ENCODE peak calls at places on chromosomes 12 and 14, in ten cellular contexts. One of them, this sample, is unnamed.
A peak's percentile ranks its signal among the peaks of the same experiment; 100 is the strongest.

GRCh38 chr14:94361682-94362081 is 26.7 kb downstream of the SERPINA1 start:
- DNase-seq in heart right ventricle: no peak
- DNase-seq in psoas muscle: no peak
- DNase-seq in H9: no peak
- DNase-seq in breast epithelium: no peak
- DNase-seq in CD4-positive, alpha-beta T cell: no peak
- DNase-seq in fibroblast of the aortic adventitia: no peak
- DNase-seq in dorsolateral prefrontal cortex: no peak
- DNase-seq in colonic mucosa: no peak
- DNase-seq in HFFc6: no peak
- DNase-seq in this sample: no peak

GRCh38 chr14:99393059-99393655 is 87.5 kb downstream of the SETD3 start:
- DNase-seq in breast epithelium: no peak
- DNase-seq in HFFc6: no peak
- DNase-seq in H9: peak; percentile 73
- DNase-seq in colonic mucosa: peak; percentile 59
- DNase-seq in psoas muscle: no peak
- DNase-seq in dorsolateral prefrontal cortex: no peak
- DNase-seq in heart right ventricle: peak; percentile 24
- DNase-seq in fibroblast of the aortic adventitia: peak; percentile 31
- DNase-seq in CD4-positive, alpha-beta T cell: peak; percentile 13
- DNase-seq in this sample: no peak

GRCh38 chr12:103257763-103258162 is 238.0 kb downstream of the C12orf42 start:
- DNase-seq in HFFc6: no peak
- DNase-seq in H9: no peak
- DNase-seq in dorsolateral prefrontal cortex: no peak
- DNase-seq in breast epithelium: no peak
- DNase-seq in fibroblast of the aortic adventitia: no peak
- DNase-seq in heart right ventricle: no peak
- DNase-seq in CD4-positive, alpha-beta T cell: no peak
- DNase-seq in psoas muscle: no peak
- DNase-seq in colonic mucosa: no peak
- DNase-seq in this sample: no peak

GRCh38 chr12:104154286-104154685 is 16.3 kb upstream of the NFYB start:
- DNase-seq in dorsolateral prefrontal cortex: no peak
- DNase-seq in fibroblast of the aortic adventitia: no peak
- DNase-seq in HFFc6: no peak
- DNase-seq in psoas muscle: no peak
- DNase-seq in CD4-positive, alpha-beta T cell: no peak
- DNase-seq in heart right ventricle: no peak
- DNase-seq in colonic mucosa: no peak
- DNase-seq in breast epithelium: no peak
- DNase-seq in H9: no peak
- DNase-seq in this sample: no peak

GRCh38 chr12:3537916-3538690 is 47.1 kb downstream of the PRMT8 start:
- DNase-seq in psoas muscle: no peak
- DNase-seq in fibroblast of the aortic adventitia: no peak
- DNase-seq in dorsolateral prefrontal cortex: no peak
- DNase-seq in heart right ventricle: no peak
- DNase-seq in H9: peak; percentile 20
- DNase-seq in CD4-positive, alpha-beta T cell: no peak
- DNase-seq in breast epithelium: no peak
- DNase-seq in HFFc6: no peak
- DNase-seq in colonic mucosa: no peak
- DNase-seq in this sample: peak; percentile 71

GRCh38 chr12:43836455-43836989 is 641 bp downstream of the TMEM117 start:
- DNase-seq in heart right ventricle: no peak
- DNase-seq in breast epithelium: no peak
- DNase-seq in psoas muscle: no peak
- DNase-seq in HFFc6: peak; percentile 27
- DNase-seq in H9: no peak
- DNase-seq in fibroblast of the aortic adventitia: peak; percentile 66
- DNase-seq in colonic mucosa: peak; percentile 29
- DNase-seq in CD4-positive, alpha-beta T cell: no peak
- DNase-seq in dorsolateral prefrontal cortex: no peak
- DNase-seq in this sample: no peak

GRCh38 chr12:51320695-51321320 is 3.2 kb downstream of the BIN2 start:
- DNase-seq in fibroblast of the aortic adventitia: peak; percentile 66
- DNase-seq in breast epithelium: no peak
- DNase-seq in CD4-positive, alpha-beta T cell: no peak
- DNase-seq in psoas muscle: no peak
- DNase-seq in heart right ventricle: no peak
- DNase-seq in H9: peak; percentile 40
- DNase-seq in HFFc6: no peak
- DNase-seq in colonic mucosa: no peak
- DNase-seq in dorsolateral prefrontal cortex: no peak
- DNase-seq in this sample: no peak

GRCh38 chr12:69105101-69105613 is 134.2 kb upstream of the CPSF6 start:
- DNase-seq in H9: no peak
- DNase-seq in breast epithelium: no peak
- DNase-seq in dorsolateral prefrontal cortex: no peak
- DNase-seq in colonic mucosa: no peak
- DNase-seq in psoas muscle: no peak
- DNase-seq in CD4-positive, alpha-beta T cell: no peak
- DNase-seq in heart right ventricle: no peak
- DNase-seq in fibroblast of the aortic adventitia: no peak
- DNase-seq in HFFc6: no peak
- DNase-seq in this sample: no peak

GRCh38 chr14:89304972-89305703 is 111.9 kb downstream of the FOXN3 start:
- DNase-seq in breast epithelium: no peak
- DNase-seq in heart right ventricle: no peak
- DNase-seq in CD4-positive, alpha-beta T cell: no peak
- DNase-seq in psoas muscle: no peak
- DNase-seq in HFFc6: peak; percentile 43
- DNase-seq in fibroblast of the aortic adventitia: peak; percentile 82
- DNase-seq in colonic mucosa: no peak
- DNase-seq in dorsolateral prefrontal cortex: no peak
- DNase-seq in H9: no peak
- DNase-seq in this sample: no peak

GRCh38 chr12:46982629-46983392 is 96.6 kb upstream of the PCED1B start:
- DNase-seq in breast epithelium: no peak
- DNase-seq in colonic mucosa: no peak
- DNase-seq in HFFc6: no peak
- DNase-seq in H9: no peak
- DNase-seq in CD4-positive, alpha-beta T cell: no peak
- DNase-seq in dorsolateral prefrontal cortex: no peak
- DNase-seq in fibroblast of the aortic adventitia: no peak
- DNase-seq in psoas muscle: no peak
- DNase-seq in heart right ventricle: no peak
- DNase-seq in this sample: no peak

GRCh38 chr12:83040339-83040738 is 353.6 kb downstream of the TMTC2 start:
- DNase-seq in H9: no peak
- DNase-seq in colonic mucosa: no peak
- DNase-seq in heart right ventricle: no peak
- DNase-seq in HFFc6: no peak
- DNase-seq in CD4-positive, alpha-beta T cell: no peak
- DNase-seq in fibroblast of the aortic adventitia: no peak
- DNase-seq in psoas muscle: no peak
- DNase-seq in dorsolateral prefrontal cortex: no peak
- DNase-seq in breast epithelium: no peak
- DNase-seq in this sample: no peak

GRCh38 chr12:97745406-97746101 is 282.9 kb downstream of the RMST start:
- DNase-seq in CD4-positive, alpha-beta T cell: no peak
- DNase-seq in colonic mucosa: no peak
- DNase-seq in dorsolateral prefrontal cortex: no peak
- DNase-seq in heart right ventricle: no peak
- DNase-seq in psoas muscle: no peak
- DNase-seq in fibroblast of the aortic adventitia: no peak
- DNase-seq in HFFc6: no peak
- DNase-seq in H9: no peak
- DNase-seq in breast epithelium: no peak
- DNase-seq in this sample: no peak
- TF ChIP-seq CTCF in CD4-positive, alpha-beta T cell: no peak
- TF ChIP-seq CTCF in colonic mucosa: no peak
- TF ChIP-seq CTCF in dorsolateral prefrontal cortex: no peak
- TF ChIP-seq CTCF in heart right ventricle: no peak
- TF ChIP-seq CTCF in psoas muscle: no peak
- TF ChIP-seq CTCF in fibroblast of the aortic adventitia: no peak
- TF ChIP-seq CTCF in HFFc6: no peak
- TF ChIP-seq CTCF in H9: no peak
- TF ChIP-seq CTCF in breast epithelium: no peak
- TF ChIP-seq CTCF in this sample: no peak

GRCh38 chr12:88578274-88578673 is 2.0 kb downstream of the KITLG start:
- DNase-seq in colonic mucosa: no peak
- DNase-seq in HFFc6: peak; percentile 18
- DNase-seq in fibroblast of the aortic adventitia: no peak
- DNase-seq in dorsolateral prefrontal cortex: no peak
- DNase-seq in H9: no peak
- DNase-seq in CD4-positive, alpha-beta T cell: no peak
- DNase-seq in heart right ventricle: no peak
- DNase-seq in breast epithelium: no peak
- DNase-seq in psoas muscle: no peak
- DNase-seq in this sample: no peak

GRCh38 chr12:88578821-88579518 is 1.3 kb downstream of the KITLG start:
- DNase-seq in breast epithelium: no peak
- DNase-seq in CD4-positive, alpha-beta T cell: no peak
- DNase-seq in dorsolateral prefrontal cortex: no peak
- DNase-seq in fibroblast of the aortic adventitia: no peak
- DNase-seq in colonic mucosa: peak; percentile 78
- DNase-seq in H9: peak; percentile 64
- DNase-seq in heart right ventricle: no peak
- DNase-seq in HFFc6: peak; percentile 17
- DNase-seq in psoas muscle: peak; percentile 43
- DNase-seq in this sample: no peak

GRCh38 chr12:88579572-88579940 is 715 bp downstream of the KITLG start:
- DNase-seq in dorsolateral prefrontal cortex: peak; percentile 58
- DNase-seq in breast epithelium: peak; percentile 59
- DNase-seq in heart right ventricle: peak; percentile 54
- DNase-seq in H9: no peak
- DNase-seq in colonic mucosa: peak; percentile 67
- DNase-seq in psoas muscle: peak; percentile 62
- DNase-seq in CD4-positive, alpha-beta T cell: no peak
- DNase-seq in fibroblast of the aortic adventitia: no peak
- DNase-seq in HFFc6: no peak
- DNase-seq in this sample: no peak

GRCh38 chr12:88575361-88575959 is 4.8 kb downstream of the KITLG start:
- DNase-seq in colonic mucosa: no peak
- DNase-seq in CD4-positive, alpha-beta T cell: no peak
- DNase-seq in dorsolateral prefrontal cortex: no peak
- DNase-seq in breast epithelium: no peak
- DNase-seq in HFFc6: no peak
- DNase-seq in fibroblast of the aortic adventitia: no peak
- DNase-seq in H9: no peak
- DNase-seq in psoas muscle: no peak
- DNase-seq in heart right ventricle: no peak
- DNase-seq in this sample: no peak

DNA sequence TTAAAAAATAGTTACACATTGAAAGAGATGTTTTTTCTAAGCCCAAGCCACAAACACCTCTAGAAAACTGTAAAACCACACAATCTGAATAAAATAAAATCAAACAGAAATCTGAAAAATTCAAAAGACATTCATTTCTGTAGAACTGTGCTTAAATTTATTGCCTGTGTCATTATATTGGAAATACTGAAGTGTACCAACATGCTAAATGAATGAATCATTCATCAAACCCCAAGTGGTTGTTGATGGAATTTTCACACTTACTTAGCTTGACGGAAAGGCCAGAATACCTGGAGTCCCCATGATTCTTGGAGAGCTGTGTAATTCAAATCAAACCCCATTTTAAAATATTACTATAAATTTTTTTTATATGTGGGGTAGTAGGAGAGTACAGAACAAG is 2.7 kb downstream of the KITLG start:
- DNase-seq in CD4-positive, alpha-beta T cell: no peak
- DNase-seq in dorsolateral prefrontal cortex: no peak
- DNase-seq in psoas muscle: no peak
- DNase-seq in fibroblast of the aortic adventitia: no peak
- DNase-seq in H9: no peak
- DNase-seq in heart right ventricle: no peak
- DNase-seq in HFFc6: peak; percentile 37
- DNase-seq in colonic mucosa: no peak
- DNase-seq in breast epithelium: no peak
- DNase-seq in this sample: no peak
- TF ChIP-seq CTCF in CD4-positive, alpha-beta T cell: no peak
- TF ChIP-seq CTCF in dorsolateral prefrontal cortex: no peak
- TF ChIP-seq CTCF in psoas muscle: no peak
- TF ChIP-seq CTCF in fibroblast of the aortic adventitia: peak; percentile 36
- TF ChIP-seq CTCF in H9: peak; percentile 42
- TF ChIP-seq CTCF in heart right ventricle: no peak
- TF ChIP-seq CTCF in HFFc6: peak; percentile 67
- TF ChIP-seq CTCF in colonic mucosa: peak; percentile 30
- TF ChIP-seq CTCF in breast epithelium: peak; percentile 51
- TF ChIP-seq CTCF in this sample: peak; percentile 26

DNA sequence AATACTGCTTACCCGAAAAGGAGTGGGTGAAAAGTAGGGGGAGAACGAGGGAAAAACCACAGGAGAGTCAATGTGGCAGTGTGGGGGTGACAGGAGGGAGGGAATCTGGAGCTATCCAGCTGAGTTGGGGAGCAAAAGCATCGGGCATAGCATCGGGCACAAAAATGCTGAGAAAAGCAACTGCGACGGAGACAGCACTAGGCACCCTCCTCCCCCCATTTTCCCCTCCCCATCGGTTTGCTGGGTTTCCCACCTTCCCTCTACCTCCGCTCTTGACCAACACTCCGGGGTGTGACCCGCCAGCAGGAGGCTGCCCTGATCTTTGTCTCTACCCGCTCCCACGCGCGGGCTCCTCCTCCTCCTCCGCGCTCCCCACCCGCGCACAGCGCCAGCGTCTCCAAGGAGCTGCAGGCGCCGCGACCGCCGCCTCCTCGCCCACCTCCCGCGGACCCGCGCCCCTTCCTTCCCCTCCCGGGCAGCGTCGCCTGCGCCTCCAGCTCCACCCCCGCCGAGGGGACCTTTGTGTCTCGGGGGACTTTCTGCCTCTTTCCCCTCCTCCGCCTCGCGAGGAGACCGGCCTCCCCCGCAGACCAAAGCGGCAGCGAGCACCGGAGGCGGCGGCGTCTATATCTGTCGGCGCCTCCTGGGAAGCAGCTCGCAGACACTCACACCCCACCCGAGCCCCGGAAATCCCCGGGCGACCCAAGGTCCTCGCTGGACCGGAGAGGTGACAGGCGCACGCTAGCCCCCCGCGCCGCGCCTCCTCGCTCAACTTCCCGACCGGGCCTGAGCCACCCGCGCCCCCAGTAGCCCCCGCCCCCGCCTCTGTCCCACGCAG is 939 bp downstream of the CDK17 start:
- DNase-seq in colonic mucosa: peak; percentile 77
- DNase-seq in psoas muscle: peak; percentile 83
- DNase-seq in dorsolateral prefrontal cortex: peak; percentile 75
- DNase-seq in CD4-positive, alpha-beta T cell: peak; percentile 66
- DNase-seq in breast epithelium: peak; percentile 72
- DNase-seq in heart right ventricle: peak; percentile 82
- DNase-seq in HFFc6: peak; percentile 50
- DNase-seq in fibroblast of the aortic adventitia: peak; percentile 63
- DNase-seq in H9: peak; percentile 52
- DNase-seq in this sample: peak; percentile 84
- TF ChIP-seq CTCF in colonic mucosa: no peak
- TF ChIP-seq CTCF in psoas muscle: peak; percentile 15
- TF ChIP-seq CTCF in dorsolateral prefrontal cortex: peak; percentile 30
- TF ChIP-seq CTCF in CD4-positive, alpha-beta T cell: no peak
- TF ChIP-seq CTCF in breast epithelium: peak; percentile 10
- TF ChIP-seq CTCF in heart right ventricle: peak; percentile 42
- TF ChIP-seq CTCF in HFFc6: peak; percentile 63
- TF ChIP-seq CTCF in fibroblast of the aortic adventitia: peak; percentile 39
- TF ChIP-seq CTCF in H9: no peak
- TF ChIP-seq CTCF in this sample: peak; percentile 7

DNA sequence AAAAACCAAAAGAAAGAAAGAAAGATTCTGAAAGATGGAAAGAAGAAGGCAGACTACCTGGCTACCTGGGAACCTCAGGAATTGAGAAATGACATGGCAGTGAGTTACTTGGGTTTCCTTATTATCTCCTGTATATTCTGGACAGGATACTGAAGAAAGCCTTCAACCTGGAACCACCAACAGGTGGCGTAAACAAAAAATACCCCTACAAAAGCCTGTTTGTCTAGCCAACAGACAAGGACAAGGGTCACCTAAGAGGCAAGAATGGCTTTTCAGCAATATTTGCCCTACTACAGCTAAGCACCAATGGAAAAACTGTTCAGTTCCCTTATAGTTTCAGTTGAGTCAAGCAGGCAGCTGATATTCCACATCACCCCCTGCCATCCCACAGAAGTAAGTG is 274.9 kb downstream of the GPHN start:
- DNase-seq in H9: no peak
- DNase-seq in CD4-positive, alpha-beta T cell: no peak
- DNase-seq in colonic mucosa: no peak
- DNase-seq in dorsolateral prefrontal cortex: no peak
- DNase-seq in heart right ventricle: no peak
- DNase-seq in breast epithelium: no peak
- DNase-seq in fibroblast of the aortic adventitia: no peak
- DNase-seq in psoas muscle: no peak
- DNase-seq in HFFc6: no peak
- DNase-seq in this sample: no peak
- TF ChIP-seq CTCF in H9: peak; percentile 55
- TF ChIP-seq CTCF in CD4-positive, alpha-beta T cell: no peak
- TF ChIP-seq CTCF in colonic mucosa: no peak
- TF ChIP-seq CTCF in dorsolateral prefrontal cortex: no peak
- TF ChIP-seq CTCF in heart right ventricle: no peak
- TF ChIP-seq CTCF in breast epithelium: no peak
- TF ChIP-seq CTCF in fibroblast of the aortic adventitia: no peak
- TF ChIP-seq CTCF in psoas muscle: no peak
- TF ChIP-seq CTCF in HFFc6: no peak
- TF ChIP-seq CTCF in this sample: no peak